ENCODE peak calls at places on chromosomes 1 and 21, in ten cellular contexts. R, W, X, P, Q, N, K, Y, O and I are unnamed samples.

GRCh38 chr1:88175631-88176226 is 508.3 kb upstream of the PKN2 start:
- DNase-seq in R (no peak), W (peak), X (no peak), P (no peak), Q (peak), N (no peak), K (no peak), Y (peak), O (no peak), I (peak)

GRCh38 chr1:80994934-80995333 is 805.8 kb upstream of the ADGRL2 start:
- DNase-seq in R (no peak), W (no peak), X (no peak), P (no peak), Q (peak), N (no peak), K (no peak), Y (no peak), O (no peak), I (no peak)

GRCh38 chr1:36008546-36009197 is 75.2 kb upstream of the TEKT2 start:
- DNase-seq in R (no peak), W (peak), X (no peak), P (no peak), Q (peak), N (no peak), K (peak), Y (peak), O (peak), I (peak)

GRCh38 chr1:239550178-239550577 is 163.8 kb downstream of the CHRM3 start:
- DNase-seq in R (no peak), W (no peak), X (no peak), P (no peak), Q (no peak), N (no peak), K (no peak), Y (no peak), O (no peak), I (no peak)

GRCh38 chr21:19684328-19684727 is 1280.7 kb upstream of the TMPRSS15 start:
- DNase-seq in R (no peak), W (no peak), X (no peak), P (no peak), Q (no peak), N (no peak), K (no peak), Y (no peak), O (no peak), I (no peak)

GRCh38 chr1:45246760-45247159 is 40.4 kb upstream of the ZSWIM5 start:
- DNase-seq in R (no peak), W (peak), X (no peak), P (no peak), Q (peak), N (no peak), K (peak), Y (no peak), O (peak), I (peak)

GRCh38 chr1:43754892-43755291 is 47.6 kb downstream of the ST3GAL3 start:
- DNase-seq in R (no peak), W (no peak), X (no peak), P (no peak), Q (no peak), N (no peak), K (no peak), Y (no peak), O (no peak), I (no peak)

GRCh38 chr1:38728176-38728908 is 131.2 kb downstream of the RRAGC start:
- DNase-seq in R (no peak), W (peak), X (peak), P (peak), Q (peak), N (no peak), K (peak), Y (no peak), O (no peak), I (peak)

GRCh38 chr1:87902830-87903614 is 574.3 kb downstream of the LMO4 start:
- DNase-seq in R (no peak), W (no peak), X (no peak), P (no peak), Q (no peak), N (no peak), K (no peak), Y (no peak), O (peak), I (no peak)